ENCODE peak calls at places on chromosome 19, in four cellular contexts. One of them, this sample, is unnamed.
A peak's percentile ranks its signal among the peaks of the same experiment; 100 is the strongest.

GRCh38 chr19:6738726-6739389 is 622 bp upstream of the TRIP10 start:
- DNase-seq in H1: peak; percentile 76
- DNase-seq in GM12878: no peak
- DNase-seq in K562: no peak
- DNase-seq in this sample: no peak

GRCh38 chr19:45591004-45591637 is 6.5 kb upstream of the OPA3 start:
- DNase-seq in GM12878: no peak
- DNase-seq in K562: peak; percentile 80
- DNase-seq in H1: peak; percentile 81
- DNase-seq in this sample: peak; percentile 64

GRCh38 chr19:33845498-33845897 is 48.8 kb downstream of the KCTD15 start:
- DNase-seq in K562: no peak
- DNase-seq in GM12878: no peak
- DNase-seq in H1: no peak
- DNase-seq in this sample: no peak

GRCh38 chr19:2266183-2266993 is 10.2 kb upstream of the JSRP1 start:
- DNase-seq in H1: no peak
- DNase-seq in K562: peak; percentile 51
- DNase-seq in GM12878: peak; percentile 54
- DNase-seq in this sample: peak; percentile 58

GRCh38 chr19:35986664-35987570 is 8.1 kb upstream of the SDHAF1 start:
- DNase-seq in GM12878: no peak
- DNase-seq in H1: peak; percentile 80
- DNase-seq in K562: peak; percentile 30
- DNase-seq in this sample: no peak

GRCh38 chr19:6232567-6232966 is 47.2 kb downstream of the MLLT1 start:
- DNase-seq in K562: no peak
- DNase-seq in GM12878: no peak
- DNase-seq in H1: no peak
- DNase-seq in this sample: no peak

GRCh38 chr19:2041436-2041685 is 9.7 kb downstream of the MKNK2 start:
- DNase-seq in GM12878: no peak
- DNase-seq in H1: no peak
- DNase-seq in K562: no peak
- DNase-seq in this sample: no peak

GRCh38 chr19:52748336-52748950 is 13.6 kb upstream of the ZNF611 start:
- DNase-seq in H1: no peak
- DNase-seq in K562: no peak
- DNase-seq in GM12878: peak; percentile 4
- DNase-seq in this sample: peak; percentile 35

GRCh38 chr19:57118848-57119247 is 937 bp upstream of the USP29 start:
- DNase-seq in K562: no peak
- DNase-seq in GM12878: no peak
- DNase-seq in H1: no peak
- DNase-seq in this sample: no peak

GRCh38 chr19:49502866-49503581 is 6.8 kb downstream of the RPS11 start:
- DNase-seq in K562: peak; percentile 24
- DNase-seq in GM12878: no peak
- DNase-seq in H1: no peak
- DNase-seq in this sample: peak; percentile 74

GRCh38 chr19:42150940-42151339 is 18.7 kb upstream of the POU2F2 start:
- DNase-seq in H1: no peak
- DNase-seq in K562: no peak
- DNase-seq in GM12878: no peak
- DNase-seq in this sample: no peak

GRCh38 chr19:18051887-18052286 is 34.8 kb downstream of the IL12RB1 start:
- DNase-seq in GM12878: no peak
- DNase-seq in K562: no peak
- DNase-seq in H1: no peak
- DNase-seq in this sample: no peak

GRCh38 chr19:49847731-49848696 is 2.9 kb upstream of the PTOV1 start:
- DNase-seq in GM12878: no peak
- DNase-seq in K562: peak; percentile 56
- DNase-seq in H1: no peak
- DNase-seq in this sample: no peak

GRCh38 chr19:6728346-6728745 is 7.9 kb upstream of the C3 start:
- DNase-seq in H1: no peak
- DNase-seq in GM12878: no peak
- DNase-seq in K562: no peak
- DNase-seq in this sample: no peak

GRCh38 chr19:48962029-48962848 is 2.9 kb upstream of the FTL start:
- DNase-seq in H1: peak; percentile 62
- DNase-seq in K562: peak; percentile 77
- DNase-seq in GM12878: no peak
- DNase-seq in this sample: peak; percentile 81

GRCh38 chr19:55597493-55597892 is 1.8 kb downstream of the FIZ1 start:
- DNase-seq in K562: peak; percentile 1
- DNase-seq in GM12878: no peak
- DNase-seq in H1: no peak
- DNase-seq in this sample: no peak

GRCh38 chr19:11663162-11663561 is 65.9 kb downstream of the ZNF627 start:
- DNase-seq in GM12878: no peak
- DNase-seq in H1: no peak
- DNase-seq in K562: no peak
- DNase-seq in this sample: no peak

GRCh38 chr19:44142014-44142523 is 715 bp downstream of the ZNF234 start:
- DNase-seq in K562: peak; percentile 14
- DNase-seq in GM12878: no peak
- DNase-seq in H1: peak; percentile 45
- DNase-seq in this sample: peak; percentile 2

GRCh38 chr19:19602136-19602712 is 16.3 kb downstream of the PBX4 start:
- DNase-seq in H1: no peak
- DNase-seq in K562: no peak
- DNase-seq in GM12878: no peak
- DNase-seq in this sample: peak; percentile 40

GRCh38 chr19:6249296-6249695 is 30.5 kb downstream of the MLLT1 start:
- DNase-seq in K562: no peak
- DNase-seq in GM12878: no peak
- DNase-seq in H1: no peak
- DNase-seq in this sample: no peak

GRCh38 chr19:1860133-1860775 is 3.1 kb downstream of the KLF16 start:
- DNase-seq in H1: peak; percentile 61
- DNase-seq in GM12878: no peak
- DNase-seq in K562: peak; percentile 51
- DNase-seq in this sample: peak; percentile 92

GRCh38 chr19:18762125-18763023 is 28.7 kb downstream of the COMP start:
- DNase-seq in K562: no peak
- DNase-seq in GM12878: no peak
- DNase-seq in H1: no peak
- DNase-seq in this sample: peak; percentile 63

GRCh38 chr19:38676023-38676877 is 28.8 kb downstream of the ACTN4 start:
- DNase-seq in H1: no peak
- DNase-seq in K562: peak; percentile 71
- DNase-seq in GM12878: no peak
- DNase-seq in this sample: no peak

GRCh38 chr19:14048439-14049153 is 13.3 kb downstream of the PALM3 start:
- DNase-seq in GM12878: no peak
- DNase-seq in K562: peak; percentile 77
- DNase-seq in H1: peak; percentile 97
- DNase-seq in this sample: peak; percentile 23

GRCh38 chr19:6713773-6714692 is 6.4 kb downstream of the C3 start:
- DNase-seq in K562: no peak
- DNase-seq in GM12878: no peak
- DNase-seq in H1: no peak
- DNase-seq in this sample: no peak

GRCh38 chr19:34345934-34346333 is 19.1 kb upstream of the GPI start:
- DNase-seq in H1: peak; percentile 93
- DNase-seq in GM12878: no peak
- DNase-seq in K562: peak; percentile 87
- DNase-seq in this sample: peak; percentile 63

GRCh38 chr19:35380450-35381124 is 9.7 kb downstream of the GPR42 start:
- DNase-seq in H1: no peak
- DNase-seq in K562: peak; percentile 80
- DNase-seq in GM12878: no peak
- DNase-seq in this sample: peak; percentile 89

GRCh38 chr19:31185261-31185660 is 164.0 kb downstream of the TSHZ3 start:
- DNase-seq in H1: no peak
- DNase-seq in K562: no peak
- DNase-seq in GM12878: no peak
- DNase-seq in this sample: no peak

GRCh38 chr19:50705422-50706019 is 14.1 kb downstream of the SHANK1 start:
- DNase-seq in K562: peak; percentile 84
- DNase-seq in H1: peak; percentile 67
- DNase-seq in GM12878: peak; percentile 21
- DNase-seq in this sample: peak; percentile 18

GRCh38 chr19:6340493-6341201 is 7.2 kb upstream of the ACER1 start:
- DNase-seq in GM12878: no peak
- DNase-seq in K562: no peak
- DNase-seq in H1: no peak
- DNase-seq in this sample: no peak

GRCh38 chr19:45526143-45526542 is 18.9 kb downstream of the VASP start:
- DNase-seq in K562: peak; percentile 81
- DNase-seq in H1: peak; percentile 85
- DNase-seq in GM12878: no peak
- DNase-seq in this sample: peak; percentile 78

GRCh38 chr19:14116918-14117578 is 514 bp downstream of the PRKACA start:
- DNase-seq in H1: no peak
- DNase-seq in GM12878: no peak
- DNase-seq in K562: peak; percentile 61
- DNase-seq in this sample: no peak

GRCh38 chr19:17794731-17795494 is at the start of gene B3GNT3:
- DNase-seq in K562: peak; percentile 81
- DNase-seq in H1: peak; percentile 81
- DNase-seq in GM12878: no peak
- DNase-seq in this sample: peak; percentile 46

GRCh38 chr19:2185734-2186070 is 22.0 kb downstream of the DOT1L start:
- DNase-seq in K562: no peak
- DNase-seq in H1: no peak
- DNase-seq in GM12878: no peak
- DNase-seq in this sample: no peak

GRCh38 chr19:49877879-49878743 is 609 bp downstream of the TBC1D17 start:
- DNase-seq in H1: peak; percentile 98
- DNase-seq in K562: peak; percentile 95
- DNase-seq in GM12878: peak; percentile 92
- DNase-seq in this sample: peak; percentile 93

GRCh38 chr19:48176226-48176625 is 5.7 kb downstream of the ZSWIM9 start:
- DNase-seq in GM12878: no peak
- DNase-seq in K562: no peak
- DNase-seq in H1: no peak
- DNase-seq in this sample: no peak

GRCh38 chr19:39405930-39406655 is 554 bp upstream of the ZFP36 start:
- DNase-seq in GM12878: no peak
- DNase-seq in H1: peak; percentile 83
- DNase-seq in K562: no peak
- DNase-seq in this sample: no peak

GRCh38 chr19:18274303-18274775 is at the start of gene IQCN:
- DNase-seq in H1: no peak
- DNase-seq in GM12878: no peak
- DNase-seq in K562: no peak
- DNase-seq in this sample: peak; percentile 62

DNA sequence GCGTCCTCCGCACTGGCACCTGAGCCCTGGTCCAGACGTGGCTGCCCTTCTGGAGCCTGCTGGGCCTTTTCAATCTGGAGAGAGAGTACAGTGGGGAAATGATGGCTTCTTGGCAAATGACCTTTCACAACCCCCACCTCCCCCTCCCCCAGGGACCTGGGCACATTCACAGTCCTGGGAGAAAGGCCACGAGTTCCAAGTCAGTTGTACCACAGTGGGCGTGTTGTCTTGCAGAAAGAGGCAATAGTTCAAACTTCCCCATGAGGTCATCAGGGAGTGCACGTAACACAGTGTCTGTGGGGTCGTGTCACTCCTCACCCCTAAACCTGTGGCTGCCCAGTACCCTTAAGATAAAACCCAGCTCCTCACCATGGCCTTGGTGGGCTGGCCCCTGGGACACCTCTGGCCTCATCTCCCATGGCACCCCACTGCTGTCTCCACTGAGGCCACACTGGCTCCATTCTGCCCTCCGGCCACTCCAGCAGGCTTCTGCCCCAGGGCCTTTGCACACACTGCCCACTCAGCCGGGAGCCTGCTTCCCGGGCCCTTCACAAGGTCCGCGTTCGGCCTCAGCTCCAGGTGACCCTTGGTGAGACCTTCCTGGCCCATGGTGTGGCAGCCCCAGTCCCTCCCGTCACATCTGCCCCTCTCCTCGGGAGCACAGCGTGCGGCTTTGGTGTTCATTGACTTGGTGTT is 13.3 kb downstream of the PLIN4 start:
- DNase-seq in K562: no peak
- DNase-seq in H1: no peak
- DNase-seq in GM12878: no peak
- DNase-seq in this sample: no peak
- TF ChIP-seq CBX5 in K562: no peak
- TF ChIP-seq CBX5 in H1: no peak
- TF ChIP-seq CBX5 in GM12878: no peak
- TF ChIP-seq CBX5 in this sample: no peak

GRCh38 chr19:54207908-54208783 is 7.5 kb downstream of the RPS9 start:
- DNase-seq in GM12878: peak; percentile 84
- DNase-seq in H1: peak; percentile 64
- DNase-seq in K562: peak; percentile 44
- DNase-seq in this sample: peak; percentile 59

GRCh38 chr19:54208784-54209057 is 8.1 kb downstream of the RPS9 start:
- DNase-seq in K562: no peak
- DNase-seq in H1: no peak
- DNase-seq in GM12878: no peak
- DNase-seq in this sample: no peak

GRCh38 chr19:54204767-54205468 is 4.3 kb downstream of the RPS9 start:
- DNase-seq in H1: no peak
- DNase-seq in GM12878: no peak
- DNase-seq in K562: no peak
- DNase-seq in this sample: no peak

GRCh38 chr19:54206831-54207177 is 6.1 kb downstream of the RPS9 start:
- DNase-seq in GM12878: no peak
- DNase-seq in K562: no peak
- DNase-seq in H1: no peak
- DNase-seq in this sample: no peak

GRCh38 chr19:54206030-54206830 is 5.6 kb downstream of the RPS9 start:
- DNase-seq in H1: no peak
- DNase-seq in GM12878: no peak
- DNase-seq in K562: peak; percentile 47
- DNase-seq in this sample: no peak
- TF ChIP-seq SP1 in H1: no peak
- TF ChIP-seq SP1 in GM12878: no peak
- TF ChIP-seq SP1 in K562: no peak
- TF ChIP-seq SP1 in this sample: no peak

GRCh38 chr19:28039677-28040381 is 1173.1 kb downstream of the UQCRFS1 start:
- DNase-seq in K562: no peak
- DNase-seq in H1: no peak
- DNase-seq in GM12878: no peak
- DNase-seq in this sample: no peak
- TF ChIP-seq CBX5 in K562: no peak
- TF ChIP-seq CBX5 in H1: no peak
- TF ChIP-seq CBX5 in GM12878: no peak
- TF ChIP-seq CBX5 in this sample: no peak

DNA sequence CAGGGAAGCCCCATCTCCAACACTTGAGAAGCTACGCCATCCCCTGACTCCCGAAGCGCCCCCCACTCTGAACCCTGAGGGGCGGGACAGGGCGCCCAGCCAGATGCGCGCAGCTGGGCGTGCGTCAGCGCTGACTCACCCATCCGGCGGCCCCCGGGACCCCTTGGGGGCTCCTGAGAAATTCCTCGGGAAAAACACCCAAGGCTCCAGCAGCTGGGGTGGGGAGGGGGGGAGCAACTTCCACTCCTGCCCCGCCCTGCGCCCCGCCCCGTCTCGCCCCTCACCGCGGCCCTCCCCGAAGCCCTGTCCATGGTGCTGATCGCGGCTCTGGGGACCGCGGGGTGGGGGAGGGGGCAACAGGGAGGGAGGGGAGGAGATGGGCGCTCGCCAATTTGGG is 1.0 kb downstream of the COL5A3 start:
- DNase-seq in H1: peak; percentile 88
- DNase-seq in GM12878: no peak
- DNase-seq in K562: peak; percentile 95
- DNase-seq in this sample: no peak
- TF ChIP-seq SP1 in H1: no peak
- TF ChIP-seq SP1 in GM12878: no peak
- TF ChIP-seq SP1 in K562: no peak
- TF ChIP-seq SP1 in this sample: no peak